ENCODE peak calls at places on chromosomes 5 and 9, in ten cellular contexts. Y, B, J, S, W, E, V, M, K and R are unnamed samples.

GRCh38 chr9:20280330-20280729 is 342.0 kb downstream of the MLLT3 start:
- DNase-seq in E (no peak), V (no peak), K (no peak), S (no peak), M (no peak), W (no peak), B (no peak), J (no peak), Y (no peak), R (no peak)

GRCh38 chr9:10562581-10563343 is 50.0 kb downstream of the PTPRD start:
- DNase-seq in W (no peak), K (no peak), Y (no peak), E (no peak), J (no peak), B (no peak), V (no peak), S (no peak), M (peak), R (no peak)

GRCh38 chr5:150516011-150516410 is 8.1 kb downstream of the NDST1 start:
- DNase-seq in W (no peak), M (peak), S (no peak), K (no peak), Y (peak), J (peak), V (no peak), E (peak), B (no peak), R (peak)

GRCh38 chr5:114989512-114989911 is 180.2 kb downstream of the TRIM36 start:
- DNase-seq in Y (no peak), E (no peak), K (no peak), J (no peak), V (no peak), S (no peak), W (no peak), M (no peak), B (no peak), R (no peak)

GRCh38 chr9:89872913-89873707 is 268.3 kb downstream of the GADD45G start:
- DNase-seq in V (no peak), Y (no peak), E (no peak), S (no peak), M (no peak), W (no peak), J (peak), K (no peak), B (no peak), R (no peak)

GRCh38 chr5:147509710-147510651 is at the start of gene DPYSL3:
- DNase-seq in J (peak), Y (peak), K (no peak), M (peak), S (peak), W (peak), V (peak), B (peak), E (peak), R (peak)

GRCh38 chr5:31209341-31209740 is 15.9 kb downstream of the CDH6 start:
- DNase-seq in V (no peak), E (no peak), S (no peak), W (no peak), Y (no peak), K (no peak), B (no peak), M (no peak), J (no peak), R (no peak)

GRCh38 chr5:78803386-78803785 is 154.8 kb upstream of the LHFPL2 start:
- DNase-seq in B (no peak), K (no peak), Y (no peak), J (peak), W (no peak), V (no peak), M (no peak), S (peak), E (no peak), R (no peak)

GRCh38 chr5:35938518-35939227 is at the start of gene CAPSL:
- DNase-seq in S (no peak), E (peak), J (peak), W (no peak), B (peak), K (peak), V (peak), Y (peak), M (peak), R (peak)

GRCh38 chr5:1011226-1011631 is 2.6 kb downstream of the NKD2 start:
- DNase-seq in W (no peak), S (no peak), V (peak), J (peak), E (no peak), K (peak), M (no peak), Y (no peak), B (peak), R (no peak)

GRCh38 chr5:77638763-77639451 is 394 bp upstream of the OTP start:
- DNase-seq in K (no peak), W (peak), B (peak), M (no peak), Y (no peak), V (no peak), E (no peak), S (no peak), J (peak), R (no peak)

GRCh38 chr5:135435467-135436330 is 11.4 kb downstream of the DCANP1 start:
- DNase-seq in E (no peak), B (peak), Y (no peak), W (no peak), J (peak), V (no peak), M (no peak), K (no peak), S (no peak), R (no peak)

GRCh38 chr9:92974161-92974661 is 26.9 kb downstream of the FGD3 start:
- DNase-seq in E (no peak), V (no peak), J (no peak), B (peak), Y (no peak), K (no peak), M (no peak), S (no peak), W (no peak), R (no peak)

GRCh38 chr5:39175273-39175955 is 43.9 kb downstream of the FYB1 start:
- DNase-seq in Y (no peak), M (no peak), E (no peak), K (no peak), J (no peak), B (peak), V (no peak), S (no peak), W (no peak), R (no peak)

GRCh38 chr5:73596705-73597328 is 29.2 kb upstream of the ARHGEF28 start:
- DNase-seq in J (no peak), W (no peak), E (peak), M (peak), V (peak), S (no peak), B (peak), K (peak), Y (no peak), R (peak)

GRCh38 chr9:87786423-87786822 is 60.5 kb downstream of the CTSL start:
- DNase-seq in K (no peak), J (no peak), W (no peak), M (no peak), B (no peak), S (no peak), E (no peak), V (no peak), Y (no peak), R (no peak)

GRCh38 chr9:23669776-23670175 is 156.3 kb downstream of the ELAVL2 start:
- DNase-seq in K (no peak), V (no peak), J (no peak), E (no peak), B (no peak), S (no peak), Y (no peak), W (no peak), M (no peak), R (no peak)

GRCh38 chr5:1343315-1343751 is 1.6 kb downstream of the CLPTM1L start:
- DNase-seq in K (no peak), W (no peak), J (peak), B (no peak), V (no peak), Y (peak), M (no peak), E (no peak), S (no peak), R (no peak)

GRCh38 chr9:83656952-83657351 is 34.0 kb downstream of the IDNK start:
- DNase-seq in W (no peak), M (no peak), E (no peak), V (no peak), J (no peak), Y (no peak), S (no peak), B (no peak), K (no peak), R (no peak)

GRCh38 chr9:137429974-137430722 is 7.0 kb downstream of the NOXA1 start:
- DNase-seq in B (peak), M (no peak), Y (no peak), E (no peak), S (no peak), V (no peak), J (peak), K (peak), W (no peak), R (no peak)

GRCh38 chr5:93273176-93273575 is 307.8 kb downstream of the NR2F1-AS1 start:
- DNase-seq in E (peak), W (no peak), S (no peak), V (no peak), J (no peak), B (no peak), Y (no peak), K (peak), M (peak), R (peak)